ENCODE peak calls at places on chromosomes 16 and 17, in four cellular contexts. One of them, this sample, is unnamed.
A peak's percentile ranks its signal among the peaks of the same experiment; 100 is the strongest.

GRCh38 chr16:85173077-85173980 is 61.1 kb upstream of the CIBAR2 start:
- DNase-seq in WTC11: no peak
- DNase-seq in pancreas: no peak
- DNase-seq in tibial nerve: no peak
- DNase-seq in this sample: peak; percentile 92

GRCh38 chr17:8173056-8173870 is 2.9 kb downstream of the TMEM107 start:
- DNase-seq in WTC11: peak; percentile 66
- DNase-seq in pancreas: no peak
- DNase-seq in tibial nerve: peak; percentile 81
- DNase-seq in this sample: peak; percentile 99

GRCh38 chr16:87384162-87384999 is 805 bp upstream of the FBXO31 start:
- DNase-seq in WTC11: peak; percentile 70
- DNase-seq in pancreas: peak; percentile 80
- DNase-seq in tibial nerve: no peak
- DNase-seq in this sample: no peak

GRCh38 chr17:66526827-66527226 is 224.4 kb downstream of the PRKCA start:
- DNase-seq in WTC11: no peak
- DNase-seq in pancreas: no peak
- DNase-seq in tibial nerve: no peak
- DNase-seq in this sample: no peak

GRCh38 chr16:87380875-87381274 is 2.7 kb downstream of the FBXO31 start:
- DNase-seq in WTC11: no peak
- DNase-seq in pancreas: no peak
- DNase-seq in tibial nerve: no peak
- DNase-seq in this sample: peak; percentile 28

GRCh38 chr17:70171159-70171558 is 1.8 kb downstream of the KCNJ2 start:
- DNase-seq in WTC11: no peak
- DNase-seq in pancreas: no peak
- DNase-seq in tibial nerve: no peak
- DNase-seq in this sample: no peak

GRCh38 chr16:85650864-85651811 is 37.6 kb downstream of the GINS2 start:
- DNase-seq in WTC11: no peak
- DNase-seq in pancreas: peak; percentile 86
- DNase-seq in tibial nerve: no peak
- DNase-seq in this sample: no peak

GRCh38 chr16:4803479-4804243 is 1.2 kb upstream of the ROGDI start:
- DNase-seq in WTC11: no peak
- DNase-seq in pancreas: no peak
- DNase-seq in tibial nerve: no peak
- DNase-seq in this sample: no peak

GRCh38 chr17:42414782-42415409 is 8.2 kb downstream of the CAVIN1 start:
- DNase-seq in WTC11: no peak
- DNase-seq in pancreas: no peak
- DNase-seq in tibial nerve: no peak
- DNase-seq in this sample: no peak

GRCh38 chr16:85570213-85570734 is 42.8 kb upstream of the GSE1 start:
- DNase-seq in WTC11: no peak
- DNase-seq in pancreas: no peak
- DNase-seq in tibial nerve: no peak
- DNase-seq in this sample: no peak

GRCh38 chr16:20735504-20735903 is 6.1 kb downstream of the THUMPD1 start:
- DNase-seq in WTC11: no peak
- DNase-seq in pancreas: no peak
- DNase-seq in tibial nerve: no peak
- DNase-seq in this sample: no peak

GRCh38 chr17:17097763-17098345 is 55.6 kb downstream of the MPRIP start:
- DNase-seq in WTC11: no peak
- DNase-seq in pancreas: no peak
- DNase-seq in tibial nerve: no peak
- DNase-seq in this sample: no peak

GRCh38 chr17:4725646-4726300 is 5.5 kb upstream of the MED11 start:
- DNase-seq in WTC11: no peak
- DNase-seq in pancreas: no peak
- DNase-seq in tibial nerve: no peak
- DNase-seq in this sample: no peak

GRCh38 chr17:43871947-43872690 is 25.1 kb downstream of the CD300LG start:
- DNase-seq in WTC11: no peak
- DNase-seq in pancreas: no peak
- DNase-seq in tibial nerve: no peak
- DNase-seq in this sample: no peak

GRCh38 chr16:50438041-50438437 is 69.3 kb upstream of the BRD7 start:
- DNase-seq in WTC11: no peak
- DNase-seq in pancreas: no peak
- DNase-seq in tibial nerve: no peak
- DNase-seq in this sample: peak; percentile 2

GRCh38 chr17:31596382-31597323 is 205.2 kb downstream of the RAB11FIP4 start:
- DNase-seq in WTC11: no peak
- DNase-seq in pancreas: no peak
- DNase-seq in tibial nerve: peak; percentile 35
- DNase-seq in this sample: peak; percentile 97

GRCh38 chr17:68507581-68507980 is 4.6 kb upstream of the PRKAR1A start:
- DNase-seq in WTC11: no peak
- DNase-seq in pancreas: no peak
- DNase-seq in tibial nerve: no peak
- DNase-seq in this sample: no peak

GRCh38 chr16:30557397-30557949 is 701 bp downstream of the ZNF764 start:
- DNase-seq in WTC11: no peak
- DNase-seq in pancreas: no peak
- DNase-seq in tibial nerve: no peak
- DNase-seq in this sample: no peak

GRCh38 chr17:20174588-20175265 is 165.6 kb downstream of the SPECC1 start:
- DNase-seq in WTC11: no peak
- DNase-seq in pancreas: no peak
- DNase-seq in tibial nerve: no peak
- DNase-seq in this sample: peak; percentile 44

GRCh38 chr16:81513204-81514040 is 68.8 kb downstream of the CMIP start:
- DNase-seq in WTC11: peak; percentile 48
- DNase-seq in pancreas: peak; percentile 54
- DNase-seq in tibial nerve: peak; percentile 49
- DNase-seq in this sample: no peak

DNA sequence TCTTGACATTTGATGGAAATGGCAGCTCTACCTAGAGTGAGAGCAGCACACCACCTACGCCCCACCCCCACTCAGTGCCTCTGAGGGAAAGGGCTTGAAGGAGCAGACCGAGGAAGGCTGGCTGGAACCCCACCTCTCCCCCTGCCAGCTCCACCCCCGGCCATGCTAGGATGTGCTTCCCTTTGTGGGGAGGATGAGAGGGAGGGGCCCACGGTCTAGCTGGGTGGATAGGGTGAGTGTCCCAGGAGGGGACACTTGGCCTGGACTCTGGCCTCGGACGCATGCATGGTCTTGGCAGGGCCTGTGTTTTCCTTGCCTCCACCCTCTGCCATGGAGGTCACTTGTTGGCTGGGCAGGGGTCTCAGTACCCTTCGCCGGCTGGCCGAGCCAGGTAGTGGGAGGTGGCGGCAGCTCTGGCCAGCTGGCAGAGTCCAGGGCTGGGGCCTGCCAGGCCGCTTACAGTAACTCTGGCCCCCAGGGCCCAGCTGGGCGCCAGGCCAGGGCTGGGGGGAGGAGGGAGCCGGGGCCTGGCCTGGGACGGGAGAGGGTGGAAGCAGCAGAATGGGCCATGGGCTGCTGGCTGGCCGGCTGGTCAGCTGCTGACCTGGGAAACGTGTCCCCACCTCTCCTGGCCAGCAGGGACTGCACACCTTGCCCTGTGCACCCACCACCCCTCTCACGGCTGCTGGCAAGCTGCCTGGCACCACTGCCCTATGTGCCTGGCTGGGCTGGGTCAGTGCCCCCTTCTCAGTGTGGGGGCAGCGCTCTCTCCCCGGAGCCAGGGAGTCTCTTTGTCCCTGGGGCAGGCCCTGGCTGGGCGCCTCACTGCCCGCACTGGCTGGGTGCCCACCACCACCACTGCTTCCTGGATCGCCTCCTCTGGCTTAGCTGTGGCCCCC is 23.0 kb downstream of the RARA start:
- DNase-seq in WTC11: no peak
- DNase-seq in pancreas: peak; percentile 94
- DNase-seq in tibial nerve: peak; percentile 81
- DNase-seq in this sample: no peak
- TF ChIP-seq CTCF in WTC11: no peak
- TF ChIP-seq CTCF in pancreas: no peak
- TF ChIP-seq CTCF in tibial nerve: peak; percentile 4
- TF ChIP-seq CTCF in this sample: no peak

GRCh38 chr17:47978324-47978723 is 7.4 kb downstream of the CDK5RAP3 start:
- DNase-seq in WTC11: peak; percentile 87
- DNase-seq in pancreas: no peak
- DNase-seq in tibial nerve: peak; percentile 23
- DNase-seq in this sample: peak; percentile 38
- TF ChIP-seq CTCF in WTC11: peak; percentile 78
- TF ChIP-seq CTCF in pancreas: peak; percentile 53
- TF ChIP-seq CTCF in tibial nerve: peak; percentile 58
- TF ChIP-seq CTCF in this sample: peak; percentile 91

GRCh38 chr17:2419526-2419925 is 18.7 kb upstream of the MNT start:
- DNase-seq in WTC11: no peak
- DNase-seq in pancreas: no peak
- DNase-seq in tibial nerve: no peak
- DNase-seq in this sample: no peak

GRCh38 chr17:2415081-2415480 is 14.2 kb upstream of the MNT start:
- DNase-seq in WTC11: no peak
- DNase-seq in pancreas: no peak
- DNase-seq in tibial nerve: no peak
- DNase-seq in this sample: no peak

GRCh38 chr17:2418572-2418971 is 17.7 kb upstream of the MNT start:
- DNase-seq in WTC11: no peak
- DNase-seq in pancreas: no peak
- DNase-seq in tibial nerve: no peak
- DNase-seq in this sample: no peak

GRCh38 chr17:2414665-2415064 is 13.8 kb upstream of the MNT start:
- DNase-seq in WTC11: no peak
- DNase-seq in pancreas: no peak
- DNase-seq in tibial nerve: no peak
- DNase-seq in this sample: no peak

GRCh38 chr17:2416010-2416734 is 15.3 kb upstream of the MNT start:
- DNase-seq in WTC11: peak; percentile 94
- DNase-seq in pancreas: peak; percentile 97
- DNase-seq in tibial nerve: peak; percentile 98
- DNase-seq in this sample: peak; percentile 81
- TF ChIP-seq CTCF in WTC11: peak; percentile 92
- TF ChIP-seq CTCF in pancreas: peak; percentile 96
- TF ChIP-seq CTCF in tibial nerve: peak; percentile 96
- TF ChIP-seq CTCF in this sample: peak; percentile 99

GRCh38 chr16:89291776-89292175 is 74.3 kb downstream of the ZNF778 start:
- DNase-seq in WTC11: no peak
- DNase-seq in pancreas: no peak
- DNase-seq in tibial nerve: no peak
- DNase-seq in this sample: no peak

GRCh38 chr16:89294486-89294885 is 77.0 kb downstream of the ZNF778 start:
- DNase-seq in WTC11: no peak
- DNase-seq in pancreas: no peak
- DNase-seq in tibial nerve: no peak
- DNase-seq in this sample: no peak

GRCh38 chr16:89295071-89295900 is 77.8 kb downstream of the ZNF778 start:
- DNase-seq in WTC11: no peak
- DNase-seq in pancreas: no peak
- DNase-seq in tibial nerve: no peak
- DNase-seq in this sample: no peak

GRCh38 chr16:89292443-89293078 is 75.1 kb downstream of the ZNF778 start:
- DNase-seq in WTC11: no peak
- DNase-seq in pancreas: no peak
- DNase-seq in tibial nerve: no peak
- DNase-seq in this sample: no peak

GRCh38 chr16:89293276-89294143 is 76.0 kb downstream of the ZNF778 start:
- DNase-seq in WTC11: peak; percentile 70
- DNase-seq in pancreas: no peak
- DNase-seq in tibial nerve: no peak
- DNase-seq in this sample: no peak
- TF ChIP-seq CTCF in WTC11: no peak
- TF ChIP-seq CTCF in pancreas: no peak
- TF ChIP-seq CTCF in tibial nerve: no peak
- TF ChIP-seq CTCF in this sample: peak; percentile 38